ENCODE peak calls at places on chromosome 21, in four cellular contexts. S is AG04449, C is psoas muscle, U is astrocyte of the spinal cord. T is an unnamed sample.

GRCh38 chr21:26794597-26795397 is 50.4 kb downstream of the ADAMTS1 start:
- DNase-seq in S (no peak), C (no peak), U (no peak), T (peak)

GRCh38 chr21:25733859-25734653 is 648 bp downstream of the ATP5PF start:
- DNase-seq in U (peak), S (no peak), C (no peak), T (peak)

GRCh38 chr21:45575993-45576837 is 34.0 kb upstream of the SLC19A1 start:
- DNase-seq in U (no peak), C (no peak), S (no peak), T (no peak)

GRCh38 chr21:33019885-33020557 is 5.7 kb upstream of the OLIG2 start:
- DNase-seq in C (no peak), S (no peak), U (no peak), T (no peak)

GRCh38 chr21:32378956-32379355 is 13.9 kb downstream of the URB1 start:
- DNase-seq in U (no peak), S (no peak), C (peak), T (no peak)

GRCh38 chr21:33007747-33008146 is 18.0 kb upstream of the OLIG2 start:
- DNase-seq in C (no peak), S (no peak), U (no peak), T (no peak)

GRCh38 chr21:18899261-18899660 is 495.7 kb upstream of the TMPRSS15 start:
- DNase-seq in S (no peak), C (no peak), U (no peak), T (no peak)

GRCh38 chr21:31267644-31268043 is 76.4 kb downstream of the TIAM1 start:
- DNase-seq in U (peak), S (no peak), C (no peak), T (no peak)

GRCh38 chr21:34553199-34553952 is 41.4 kb upstream of the KCNE1 start:
- DNase-seq in S (no peak), C (no peak), U (peak), T (peak)

GRCh38 chr21:16406355-16406754 is 676.6 kb downstream of the USP25 start:
- DNase-seq in U (no peak), S (no peak), C (no peak), T (no peak)

GRCh38 chr21:40685121-40685630 is 161.8 kb downstream of the DSCAM start:
- DNase-seq in S (no peak), U (no peak), C (no peak), T (no peak)

GRCh38 chr21:39452965-39453332 is 1.2 kb downstream of the SH3BGR start:
- DNase-seq in C (peak), S (no peak), U (no peak), T (no peak)

GRCh38 chr21:39454949-39455668 is 3.3 kb downstream of the SH3BGR start:
- DNase-seq in S (no peak), U (no peak), C (no peak), T (no peak)

GRCh38 chr21:39453571-39454179 is 1.9 kb downstream of the SH3BGR start:
- DNase-seq in S (no peak), U (no peak), C (no peak), T (no peak)

GRCh38 chr21:39452207-39452964 is 616 bp downstream of the SH3BGR start:
- DNase-seq in U (peak), S (no peak), C (no peak), T (peak)

GRCh38 chr21:39456665-39457064 is 4.9 kb downstream of the SH3BGR start:
- DNase-seq in U (no peak), S (no peak), C (no peak), T (peak)
- TF ChIP-seq CTCF in U (no peak), S (no peak), C (peak), T (peak)

GRCh38 chr21:37587203-37587602 is 220.6 kb downstream of the DYRK1A start:
- DNase-seq in C (no peak), S (no peak), U (no peak), T (no peak)
- H3K4me3 ChIP-seq in C (no peak), S (no peak), U (no peak), T (no peak)

GRCh38 chr21:41932191-41932575 is 21.6 kb downstream of the C2CD2 start:
- DNase-seq in U (peak), S (peak), C (no peak), T (peak)
- TF ChIP-seq CTCF in U (peak), S (peak), C (no peak), T (peak)

GRCh38 chr21:15057290-15057689 is 7.5 kb downstream of the NRIP1 start:
- DNase-seq in C (no peak), S (no peak), U (no peak), T (no peak)

GRCh38 chr21:15061284-15061683 is 3.5 kb downstream of the NRIP1 start:
- DNase-seq in C (no peak), U (no peak), S (no peak), T (no peak)

GRCh38 chr21:15058718-15059316 is 6.0 kb downstream of the NRIP1 start:
- DNase-seq in U (peak), C (no peak), S (no peak), T (peak)

GRCh38 chr21:15060776-15061175 is 4.0 kb downstream of the NRIP1 start:
- DNase-seq in S (no peak), C (no peak), U (peak), T (peak)

DNA sequence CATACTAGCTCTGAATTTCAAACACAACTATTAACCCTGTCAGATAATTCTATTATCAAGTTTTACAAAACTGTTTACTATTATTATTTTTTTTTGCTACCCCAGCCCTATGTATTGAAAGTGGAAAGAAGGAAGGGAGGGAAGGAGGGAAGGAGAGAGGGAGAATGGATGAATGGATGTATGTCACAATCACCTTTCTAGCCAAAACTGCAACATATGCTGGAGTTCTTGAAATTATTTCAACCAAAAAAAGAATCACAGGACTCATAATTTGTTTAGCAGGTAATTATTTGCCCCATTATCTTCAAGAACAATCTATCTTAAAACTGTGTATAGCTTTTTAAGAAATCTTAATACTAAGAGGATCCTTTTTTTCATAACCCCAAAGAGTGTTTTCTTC is 5.4 kb downstream of the NRIP1 start:
- DNase-seq in S (no peak), U (no peak), C (no peak), T (no peak)
- H3K4me3 ChIP-seq in S (no peak), U (no peak), C (peak), T (no peak)

DNA sequence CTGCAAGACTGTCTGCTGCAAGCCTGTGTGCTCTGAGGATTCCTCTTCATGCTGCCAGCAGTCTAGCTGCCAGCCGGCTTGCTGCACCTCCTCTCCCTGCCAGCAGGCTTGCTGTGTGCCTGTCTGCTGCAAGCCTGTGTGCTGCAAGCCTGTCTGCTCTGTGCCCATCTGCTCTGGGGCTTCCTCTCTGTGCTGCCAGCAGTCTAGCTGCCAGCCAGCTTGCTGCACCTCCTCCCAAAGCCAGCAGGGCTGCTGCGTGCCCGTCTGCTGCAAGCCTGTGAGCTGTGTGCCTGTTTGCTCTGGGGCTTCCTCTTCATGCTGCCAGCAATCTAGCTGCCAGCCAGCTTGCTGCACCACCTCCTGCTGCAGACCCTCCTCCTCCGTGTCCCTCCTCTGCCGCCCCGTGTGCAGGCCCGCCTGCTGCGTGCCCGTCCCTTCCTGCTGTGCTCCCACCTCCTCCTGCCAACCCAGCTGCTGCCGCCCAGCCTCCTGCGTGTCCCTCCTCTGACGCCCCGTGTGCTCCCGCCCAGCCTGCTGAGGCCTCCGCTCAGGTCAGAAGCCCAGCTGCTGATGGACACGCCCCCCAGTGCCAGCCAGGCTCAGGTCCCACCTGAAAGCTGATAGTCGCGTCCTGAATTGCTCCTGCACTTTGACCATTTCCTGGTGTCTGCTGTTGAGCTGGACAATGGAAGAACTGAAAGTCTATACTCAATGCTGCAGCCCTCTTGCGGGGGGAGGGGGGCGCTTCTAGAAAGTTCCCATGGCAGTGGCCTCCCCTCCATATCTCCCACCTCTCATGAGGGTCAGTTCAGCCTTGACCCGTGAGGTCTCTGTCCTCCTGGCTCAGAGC is 1.2 kb downstream of the KRTAP10-4 start:
- DNase-seq in S (no peak), C (no peak), U (no peak), T (no peak)
- TF ChIP-seq CTCF in S (no peak), C (no peak), U (no peak), T (no peak)